ENCODE peak calls at places on chromosomes 5 and 9, in seven cellular contexts. R is adrenal gland, N is NB4, H is uterus, X is heart left ventricle, I is stomach, S is H54. D is an unnamed sample.

GRCh38 chr5:138927979-138928378 is 52.8 kb upstream of the LRRTM2 start:
- DNase-seq in R (peak; percentile 84), N (no peak), H (no peak), X (peak; percentile 79), I (peak; percentile 84), S (no peak), D (peak; percentile 93)

GRCh38 chr5:6308683-6309082 is 69.7 kb downstream of the MED10 start:
- DNase-seq in R (no peak), N (no peak), H (no peak), X (no peak), I (no peak), S (no peak), D (no peak)

GRCh38 chr5:178277346-178277745 is 44.7 kb upstream of the PHYKPL start:
- DNase-seq in R (no peak), N (no peak), H (no peak), X (no peak), I (no peak), S (no peak), D (no peak)

GRCh38 chr5:1824109-1824821 is 23.1 kb downstream of the NDUFS6 start:
- DNase-seq in R (no peak), N (no peak), H (no peak), X (no peak), I (no peak), S (no peak), D (no peak)

GRCh38 chr9:104682642-104683041 is 11.7 kb upstream of the OR13D1 start:
- DNase-seq in R (no peak), N (peak; percentile 66), H (no peak), X (no peak), I (no peak), S (peak; percentile 15), D (peak; percentile 39)

GRCh38 chr5:159928122-159928960 is 12.1 kb downstream of the ADRA1B start:
- DNase-seq in R (peak; percentile 69), N (no peak), H (no peak), X (peak; percentile 45), I (no peak), S (peak; percentile 84), D (no peak)

GRCh38 chr5:139422307-139422893 is 16.9 kb downstream of the DNAJC18 start:
- DNase-seq in R (peak; percentile 61), N (peak; percentile 77), H (peak; percentile 46), X (no peak), I (no peak), S (peak; percentile 46), D (peak; percentile 72)

GRCh38 chr9:91777437-91777836 is 172.6 kb downstream of the ROR2 start:
- DNase-seq in R (no peak), N (no peak), H (no peak), X (no peak), I (no peak), S (no peak), D (no peak)

GRCh38 chr9:75482566-75482965 is 394.3 kb downstream of the OSTF1 start:
- DNase-seq in R (no peak), N (no peak), H (no peak), X (no peak), I (no peak), S (no peak), D (no peak)

GRCh38 chr9:136624184-136624951 is 38.3 kb upstream of the EGFL7 start:
- DNase-seq in R (no peak), N (no peak), H (no peak), X (no peak), I (no peak), S (peak; percentile 94), D (no peak)

GRCh38 chr5:171420429-171421231 is 1.2 kb downstream of the FGF18 start:
- DNase-seq in R (peak; percentile 77), N (no peak), H (peak; percentile 79), X (peak; percentile 88), I (peak; percentile 73), S (no peak), D (no peak)

GRCh38 chr5:140259509-140259908 is 43.4 kb downstream of the PFDN1 start:
- DNase-seq in R (no peak), N (no peak), H (no peak), X (no peak), I (no peak), S (no peak), D (no peak)

GRCh38 chr5:74576941-74577456 is 63.5 kb downstream of the ENC1 start:
- DNase-seq in R (no peak), N (no peak), H (no peak), X (peak; percentile 17), I (no peak), S (no peak), D (no peak)

GRCh38 chr5:154456540-154456939 is 10.7 kb downstream of the SAP30L start:
- DNase-seq in R (no peak), N (no peak), H (no peak), X (no peak), I (no peak), S (no peak), D (no peak)

GRCh38 chr5:123639244-123639643 is 127.3 kb downstream of the CSNK1G3 start:
- DNase-seq in R (no peak), N (no peak), H (no peak), X (no peak), I (no peak), S (no peak), D (no peak)

GRCh38 chr5:10856646-10857332 is 95.8 kb upstream of the DAP start:
- DNase-seq in R (peak; percentile 60), N (peak; percentile 73), H (peak; percentile 27), X (peak; percentile 42), I (peak; percentile 42), S (peak; percentile 12), D (peak; percentile 24)

GRCh38 chr5:137462816-137463520 is 36.2 kb downstream of the SPOCK1 start:
- DNase-seq in R (no peak), N (no peak), H (no peak), X (no peak), I (no peak), S (no peak), D (no peak)

GRCh38 chr5:9380108-9380507 is 165.8 kb downstream of the SEMA5A start:
- DNase-seq in R (no peak), N (no peak), H (no peak), X (no peak), I (no peak), S (no peak), D (no peak)

GRCh38 chr5:133398646-133399081 is 213.7 kb downstream of the FSTL4 start:
- DNase-seq in R (no peak), N (no peak), H (no peak), X (no peak), I (no peak), S (no peak), D (no peak)

GRCh38 chr5:160008877-160009590 is at the start of gene TTC1:
- DNase-seq in R (peak; percentile 99), N (peak; percentile 98), H (peak; percentile 99), X (peak; percentile 95), I (peak; percentile 97), S (peak; percentile 65), D (peak; percentile 99)

GRCh38 chr9:93520523-93520922 is 55.9 kb upstream of the PHF2 start:
- DNase-seq in R (no peak), N (peak; percentile 45), H (no peak), X (no peak), I (no peak), S (no peak), D (peak; percentile 11)

GRCh38 chr5:39053189-39053588 is 21.0 kb downstream of the RICTOR start:
- DNase-seq in R (no peak), N (no peak), H (no peak), X (no peak), I (no peak), S (no peak), D (no peak)

GRCh38 chr5:151825445-151825844 is 53.7 kb downstream of the G3BP1 start:
- DNase-seq in R (peak; percentile 79), N (peak; percentile 55), H (peak; percentile 42), X (peak; percentile 72), I (peak; percentile 63), S (peak; percentile 26), D (peak; percentile 44)

DNA sequence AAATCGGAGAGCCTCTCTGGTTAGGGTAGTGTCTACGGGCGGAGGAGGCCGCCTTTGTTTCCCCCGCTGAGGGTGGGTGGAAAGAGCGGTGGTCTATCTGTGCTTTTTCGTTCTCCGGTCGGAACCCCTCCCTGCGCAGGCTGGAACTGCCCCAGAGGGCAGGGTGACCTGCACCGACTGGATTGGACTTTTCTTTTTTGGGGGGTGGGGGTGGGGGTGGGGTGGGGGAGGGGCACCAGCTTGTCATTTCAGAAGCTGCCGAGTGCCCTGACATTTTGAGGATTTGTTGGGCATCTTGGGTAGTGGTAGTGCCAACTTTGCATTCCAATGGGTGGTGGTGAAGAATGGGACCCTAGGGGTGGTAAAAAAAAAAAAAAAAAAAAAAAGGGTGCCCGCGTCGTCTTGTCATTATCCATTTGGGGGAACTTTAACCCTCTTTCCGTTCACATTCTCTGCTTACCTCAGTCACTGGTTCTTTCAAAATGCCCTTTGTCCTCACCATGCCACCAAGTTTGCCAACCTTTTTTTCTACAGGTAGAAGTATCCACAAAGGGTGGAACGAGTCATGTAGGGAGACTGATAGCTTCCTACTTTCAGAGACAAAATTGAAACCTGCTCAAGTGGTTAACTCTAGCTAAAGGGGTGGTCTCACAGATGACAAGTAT is 1.3 kb downstream of the UBE2R2 start:
- DNase-seq in R (no peak), N (peak; percentile 46), H (peak; percentile 42), X (no peak), I (peak; percentile 28), S (no peak), D (peak; percentile 51)
- TF ChIP-seq POLR2A in R (no peak), N (no peak), H (no peak), X (no peak), I (no peak), S (no peak), D (no peak)

GRCh38 chr5:169803077-169803981 is 166.3 kb downstream of the DOCK2 start:
- DNase-seq in R (peak; percentile 35), N (peak; percentile 94), H (peak; percentile 30), X (peak; percentile 42), I (no peak), S (no peak), D (peak; percentile 83)
- TF ChIP-seq POLR2A in R (no peak), N (no peak), H (no peak), X (no peak), I (no peak), S (no peak), D (no peak)

GRCh38 chr9:131593255-131593820 is 48.0 kb downstream of the PRRT1B start:
- DNase-seq in R (no peak), N (no peak), H (no peak), X (no peak), I (no peak), S (no peak), D (no peak)

GRCh38 chr9:131591845-131592208 is 46.5 kb downstream of the PRRT1B start:
- DNase-seq in R (no peak), N (no peak), H (no peak), X (no peak), I (no peak), S (no peak), D (no peak)

GRCh38 chr9:131595771-131596743 is 50.7 kb downstream of the PRRT1B start:
- DNase-seq in R (no peak), N (no peak), H (no peak), X (no peak), I (no peak), S (no peak), D (no peak)

GRCh38 chr9:131594906-131595675 is 49.8 kb downstream of the PRRT1B start:
- DNase-seq in R (no peak), N (no peak), H (no peak), X (no peak), I (no peak), S (no peak), D (no peak)

GRCh38 chr9:131593936-131594665 is 48.8 kb downstream of the PRRT1B start:
- DNase-seq in R (no peak), N (no peak), H (no peak), X (no peak), I (no peak), S (no peak), D (no peak)
- TF ChIP-seq POLR2A in R (no peak), N (no peak), H (no peak), X (no peak), I (no peak), S (no peak), D (no peak)

GRCh38 chr5:132260051-132260450 is 2.6 kb downstream of the PDLIM4 start:
- DNase-seq in R (peak; percentile 19), N (no peak), H (peak; percentile 49), X (no peak), I (no peak), S (no peak), D (no peak)
- TF ChIP-seq POLR2A in R (no peak), N (no peak), H (no peak), X (no peak), I (no peak), S (no peak), D (no peak)

D was measured in erythroblast.